ENCODE peak calls at places on chromosome 11, in ten cellular contexts. One of them, this sample, is unnamed.

GRCh38 chr11:127106142-127106541 is 105.6 kb upstream of the KIRREL3 start:
- DNase-seq in head of caudate nucleus: no peak
- DNase-seq in iPS-NIHi11: peak; percentile 31
- DNase-seq in activated CD4-positive, CD25-positive, alpha-beta regulatory T cell: no peak
- DNase-seq in SJSA1: no peak
- DNase-seq in brain microvascular endothelial cell: no peak
- DNase-seq in AG04449: peak; percentile 3
- DNase-seq in RPMI8226: no peak
- DNase-seq in left ventricle myocardium superior: no peak
- DNase-seq in HAP-1: no peak
- DNase-seq in this sample: no peak

GRCh38 chr11:57735655-57736298 is 5.5 kb upstream of the SELENOH start:
- DNase-seq in iPS-NIHi11: no peak
- DNase-seq in left ventricle myocardium superior: no peak
- DNase-seq in HAP-1: no peak
- DNase-seq in head of caudate nucleus: no peak
- DNase-seq in AG04449: no peak
- DNase-seq in brain microvascular endothelial cell: no peak
- DNase-seq in activated CD4-positive, CD25-positive, alpha-beta regulatory T cell: no peak
- DNase-seq in RPMI8226: no peak
- DNase-seq in SJSA1: no peak
- DNase-seq in this sample: no peak

GRCh38 chr11:74162688-74163467 is 7.9 kb downstream of the C2CD3 start:
- DNase-seq in HAP-1: no peak
- DNase-seq in SJSA1: no peak
- DNase-seq in activated CD4-positive, CD25-positive, alpha-beta regulatory T cell: no peak
- DNase-seq in AG04449: no peak
- DNase-seq in head of caudate nucleus: no peak
- DNase-seq in iPS-NIHi11: no peak
- DNase-seq in RPMI8226: no peak
- DNase-seq in brain microvascular endothelial cell: no peak
- DNase-seq in left ventricle myocardium superior: no peak
- DNase-seq in this sample: no peak

GRCh38 chr11:123590296-123590912 is 64.0 kb downstream of the SCN3B start:
- DNase-seq in SJSA1: peak; percentile 51
- DNase-seq in RPMI8226: no peak
- DNase-seq in activated CD4-positive, CD25-positive, alpha-beta regulatory T cell: no peak
- DNase-seq in AG04449: no peak
- DNase-seq in HAP-1: no peak
- DNase-seq in iPS-NIHi11: no peak
- DNase-seq in left ventricle myocardium superior: peak; percentile 38
- DNase-seq in brain microvascular endothelial cell: peak; percentile 20
- DNase-seq in head of caudate nucleus: no peak
- DNase-seq in this sample: no peak

GRCh38 chr11:29333993-29334780 is 682.6 kb downstream of the KCNA4 start:
- DNase-seq in RPMI8226: peak; percentile 7
- DNase-seq in AG04449: no peak
- DNase-seq in left ventricle myocardium superior: no peak
- DNase-seq in activated CD4-positive, CD25-positive, alpha-beta regulatory T cell: no peak
- DNase-seq in iPS-NIHi11: peak; percentile 52
- DNase-seq in SJSA1: peak; percentile 50
- DNase-seq in brain microvascular endothelial cell: peak; percentile 65
- DNase-seq in HAP-1: no peak
- DNase-seq in head of caudate nucleus: no peak
- DNase-seq in this sample: no peak

GRCh38 chr11:68136866-68137265 is 15.7 kb upstream of the CHKA start:
- DNase-seq in SJSA1: no peak
- DNase-seq in RPMI8226: no peak
- DNase-seq in HAP-1: no peak
- DNase-seq in AG04449: no peak
- DNase-seq in iPS-NIHi11: no peak
- DNase-seq in brain microvascular endothelial cell: no peak
- DNase-seq in head of caudate nucleus: no peak
- DNase-seq in activated CD4-positive, CD25-positive, alpha-beta regulatory T cell: no peak
- DNase-seq in left ventricle myocardium superior: no peak
- DNase-seq in this sample: no peak

GRCh38 chr11:10325398-10326079 is 20.7 kb downstream of the ADM start:
- DNase-seq in AG04449: no peak
- DNase-seq in RPMI8226: no peak
- DNase-seq in left ventricle myocardium superior: no peak
- DNase-seq in activated CD4-positive, CD25-positive, alpha-beta regulatory T cell: no peak
- DNase-seq in brain microvascular endothelial cell: peak; percentile 89
- DNase-seq in iPS-NIHi11: no peak
- DNase-seq in HAP-1: no peak
- DNase-seq in head of caudate nucleus: no peak
- DNase-seq in SJSA1: no peak
- DNase-seq in this sample: peak; percentile 58

GRCh38 chr11:125568970-125569912 is at the start of gene EI24:
- DNase-seq in head of caudate nucleus: peak; percentile 94
- DNase-seq in SJSA1: peak; percentile 86
- DNase-seq in AG04449: peak; percentile 41
- DNase-seq in RPMI8226: peak; percentile 91
- DNase-seq in activated CD4-positive, CD25-positive, alpha-beta regulatory T cell: peak; percentile 81
- DNase-seq in brain microvascular endothelial cell: peak; percentile 86
- DNase-seq in left ventricle myocardium superior: peak; percentile 97
- DNase-seq in HAP-1: peak; percentile 96
- DNase-seq in iPS-NIHi11: peak; percentile 95
- DNase-seq in this sample: peak; percentile 80

GRCh38 chr11:69705901-69706787 is 2.3 kb upstream of the FGF19 start:
- DNase-seq in brain microvascular endothelial cell: no peak
- DNase-seq in SJSA1: peak; percentile 57
- DNase-seq in head of caudate nucleus: no peak
- DNase-seq in AG04449: no peak
- DNase-seq in left ventricle myocardium superior: no peak
- DNase-seq in RPMI8226: peak; percentile 60
- DNase-seq in iPS-NIHi11: no peak
- DNase-seq in HAP-1: no peak
- DNase-seq in activated CD4-positive, CD25-positive, alpha-beta regulatory T cell: no peak
- DNase-seq in this sample: no peak

GRCh38 chr11:62464655-62465054 is 45.8 kb downstream of the SCGB1A1 start:
- DNase-seq in SJSA1: no peak
- DNase-seq in brain microvascular endothelial cell: no peak
- DNase-seq in RPMI8226: no peak
- DNase-seq in activated CD4-positive, CD25-positive, alpha-beta regulatory T cell: no peak
- DNase-seq in HAP-1: no peak
- DNase-seq in iPS-NIHi11: no peak
- DNase-seq in head of caudate nucleus: no peak
- DNase-seq in left ventricle myocardium superior: no peak
- DNase-seq in AG04449: no peak
- DNase-seq in this sample: no peak

GRCh38 chr11:112693781-112694180 is 267.4 kb upstream of the NCAM1 start:
- DNase-seq in activated CD4-positive, CD25-positive, alpha-beta regulatory T cell: no peak
- DNase-seq in HAP-1: no peak
- DNase-seq in head of caudate nucleus: no peak
- DNase-seq in AG04449: no peak
- DNase-seq in brain microvascular endothelial cell: no peak
- DNase-seq in left ventricle myocardium superior: no peak
- DNase-seq in SJSA1: no peak
- DNase-seq in iPS-NIHi11: no peak
- DNase-seq in RPMI8226: peak; percentile 88
- DNase-seq in this sample: no peak

GRCh38 chr11:72208281-72208680 is 8.3 kb upstream of the FOLR2 start:
- DNase-seq in left ventricle myocardium superior: no peak
- DNase-seq in activated CD4-positive, CD25-positive, alpha-beta regulatory T cell: no peak
- DNase-seq in head of caudate nucleus: no peak
- DNase-seq in iPS-NIHi11: no peak
- DNase-seq in brain microvascular endothelial cell: no peak
- DNase-seq in HAP-1: no peak
- DNase-seq in AG04449: no peak
- DNase-seq in SJSA1: no peak
- DNase-seq in RPMI8226: no peak
- DNase-seq in this sample: no peak

GRCh38 chr11:91947215-91947614 is 277.4 kb upstream of the FAT3 start:
- DNase-seq in SJSA1: no peak
- DNase-seq in HAP-1: no peak
- DNase-seq in left ventricle myocardium superior: no peak
- DNase-seq in brain microvascular endothelial cell: peak; percentile 3
- DNase-seq in head of caudate nucleus: no peak
- DNase-seq in activated CD4-positive, CD25-positive, alpha-beta regulatory T cell: no peak
- DNase-seq in RPMI8226: no peak
- DNase-seq in iPS-NIHi11: no peak
- DNase-seq in AG04449: peak; percentile 1
- DNase-seq in this sample: no peak

GRCh38 chr11:9799901-9800300 is 136.0 kb downstream of the SWAP70 start:
- DNase-seq in iPS-NIHi11: no peak
- DNase-seq in AG04449: no peak
- DNase-seq in head of caudate nucleus: no peak
- DNase-seq in HAP-1: peak; percentile 37
- DNase-seq in SJSA1: no peak
- DNase-seq in brain microvascular endothelial cell: no peak
- DNase-seq in RPMI8226: no peak
- DNase-seq in activated CD4-positive, CD25-positive, alpha-beta regulatory T cell: no peak
- DNase-seq in left ventricle myocardium superior: no peak
- DNase-seq in this sample: no peak

GRCh38 chr11:45751430-45751829 is 53.5 kb upstream of the SLC35C1 start:
- DNase-seq in brain microvascular endothelial cell: no peak
- DNase-seq in SJSA1: no peak
- DNase-seq in AG04449: no peak
- DNase-seq in activated CD4-positive, CD25-positive, alpha-beta regulatory T cell: no peak
- DNase-seq in RPMI8226: no peak
- DNase-seq in iPS-NIHi11: peak; percentile 71
- DNase-seq in head of caudate nucleus: no peak
- DNase-seq in HAP-1: peak; percentile 44
- DNase-seq in left ventricle myocardium superior: no peak
- DNase-seq in this sample: no peak

GRCh38 chr11:1757861-1758610 is 5.7 kb downstream of the CTSD start:
- DNase-seq in AG04449: no peak
- DNase-seq in left ventricle myocardium superior: no peak
- DNase-seq in RPMI8226: no peak
- DNase-seq in iPS-NIHi11: no peak
- DNase-seq in SJSA1: no peak
- DNase-seq in brain microvascular endothelial cell: no peak
- DNase-seq in HAP-1: no peak
- DNase-seq in activated CD4-positive, CD25-positive, alpha-beta regulatory T cell: peak; percentile 57
- DNase-seq in head of caudate nucleus: no peak
- DNase-seq in this sample: no peak

GRCh38 chr11:65803797-65804492 is 17.1 kb downstream of the OVOL1 start:
- DNase-seq in HAP-1: no peak
- DNase-seq in SJSA1: no peak
- DNase-seq in head of caudate nucleus: no peak
- DNase-seq in left ventricle myocardium superior: no peak
- DNase-seq in iPS-NIHi11: no peak
- DNase-seq in activated CD4-positive, CD25-positive, alpha-beta regulatory T cell: no peak
- DNase-seq in brain microvascular endothelial cell: no peak
- DNase-seq in AG04449: no peak
- DNase-seq in RPMI8226: no peak
- DNase-seq in this sample: no peak

GRCh38 chr11:783581-784015 is 6.3 kb downstream of the CEND1 start:
- DNase-seq in activated CD4-positive, CD25-positive, alpha-beta regulatory T cell: no peak
- DNase-seq in RPMI8226: no peak
- DNase-seq in head of caudate nucleus: peak; percentile 88
- DNase-seq in AG04449: peak; percentile 69
- DNase-seq in SJSA1: no peak
- DNase-seq in HAP-1: peak; percentile 60
- DNase-seq in left ventricle myocardium superior: peak; percentile 84
- DNase-seq in brain microvascular endothelial cell: peak; percentile 62
- DNase-seq in iPS-NIHi11: peak; percentile 87
- DNase-seq in this sample: peak; percentile 91

GRCh38 chr11:125166903-125167291 is 2.3 kb downstream of the PKNOX2 start:
- DNase-seq in SJSA1: no peak
- DNase-seq in AG04449: no peak
- DNase-seq in HAP-1: peak; percentile 29
- DNase-seq in head of caudate nucleus: no peak
- DNase-seq in RPMI8226: no peak
- DNase-seq in brain microvascular endothelial cell: no peak
- DNase-seq in left ventricle myocardium superior: no peak
- DNase-seq in iPS-NIHi11: no peak
- DNase-seq in activated CD4-positive, CD25-positive, alpha-beta regulatory T cell: no peak
- DNase-seq in this sample: no peak

GRCh38 chr11:1573847-1574255 is 1.8 kb upstream of the DUSP8 start:
- DNase-seq in brain microvascular endothelial cell: no peak
- DNase-seq in head of caudate nucleus: no peak
- DNase-seq in activated CD4-positive, CD25-positive, alpha-beta regulatory T cell: no peak
- DNase-seq in left ventricle myocardium superior: peak; percentile 45
- DNase-seq in SJSA1: no peak
- DNase-seq in RPMI8226: peak; percentile 44
- DNase-seq in AG04449: no peak
- DNase-seq in iPS-NIHi11: no peak
- DNase-seq in HAP-1: peak; percentile 34
- DNase-seq in this sample: no peak

GRCh38 chr11:28526406-28526751 is 418.2 kb downstream of the METTL15 start:
- DNase-seq in SJSA1: no peak
- DNase-seq in left ventricle myocardium superior: no peak
- DNase-seq in activated CD4-positive, CD25-positive, alpha-beta regulatory T cell: no peak
- DNase-seq in brain microvascular endothelial cell: no peak
- DNase-seq in HAP-1: no peak
- DNase-seq in head of caudate nucleus: no peak
- DNase-seq in AG04449: no peak
- DNase-seq in RPMI8226: no peak
- DNase-seq in iPS-NIHi11: no peak
- DNase-seq in this sample: no peak

GRCh38 chr11:38345286-38345685 is 1747.2 kb upstream of the RAG2 start:
- DNase-seq in SJSA1: no peak
- DNase-seq in RPMI8226: no peak
- DNase-seq in activated CD4-positive, CD25-positive, alpha-beta regulatory T cell: no peak
- DNase-seq in iPS-NIHi11: no peak
- DNase-seq in left ventricle myocardium superior: no peak
- DNase-seq in head of caudate nucleus: no peak
- DNase-seq in brain microvascular endothelial cell: peak; percentile 16
- DNase-seq in HAP-1: no peak
- DNase-seq in AG04449: peak; percentile 3
- DNase-seq in this sample: no peak

GRCh38 chr11:76169473-76169881 is 36.8 kb downstream of the WNT11 start:
- DNase-seq in SJSA1: no peak
- DNase-seq in HAP-1: no peak
- DNase-seq in activated CD4-positive, CD25-positive, alpha-beta regulatory T cell: no peak
- DNase-seq in iPS-NIHi11: no peak
- DNase-seq in head of caudate nucleus: peak; percentile 37
- DNase-seq in RPMI8226: no peak
- DNase-seq in brain microvascular endothelial cell: no peak
- DNase-seq in AG04449: no peak
- DNase-seq in left ventricle myocardium superior: no peak
- DNase-seq in this sample: no peak

GRCh38 chr11:113730887-113731726 is 25.0 kb upstream of the TMPRSS5 start:
- DNase-seq in RPMI8226: peak; percentile 28
- DNase-seq in head of caudate nucleus: peak; percentile 67
- DNase-seq in iPS-NIHi11: peak; percentile 38
- DNase-seq in brain microvascular endothelial cell: peak; percentile 67
- DNase-seq in HAP-1: peak; percentile 25
- DNase-seq in AG04449: peak; percentile 24
- DNase-seq in activated CD4-positive, CD25-positive, alpha-beta regulatory T cell: no peak
- DNase-seq in SJSA1: peak; percentile 44
- DNase-seq in left ventricle myocardium superior: no peak
- DNase-seq in this sample: peak; percentile 19

GRCh38 chr11:29712616-29713015 is 304.2 kb downstream of the KCNA4 start:
- DNase-seq in HAP-1: no peak
- DNase-seq in SJSA1: no peak
- DNase-seq in left ventricle myocardium superior: no peak
- DNase-seq in activated CD4-positive, CD25-positive, alpha-beta regulatory T cell: no peak
- DNase-seq in head of caudate nucleus: no peak
- DNase-seq in RPMI8226: no peak
- DNase-seq in iPS-NIHi11: no peak
- DNase-seq in AG04449: no peak
- DNase-seq in brain microvascular endothelial cell: no peak
- DNase-seq in this sample: no peak

GRCh38 chr11:61967924-61968757 is 707 bp upstream of the FTH1 start:
- DNase-seq in RPMI8226: peak; percentile 80
- DNase-seq in HAP-1: peak; percentile 55
- DNase-seq in activated CD4-positive, CD25-positive, alpha-beta regulatory T cell: no peak
- DNase-seq in head of caudate nucleus: peak; percentile 77
- DNase-seq in iPS-NIHi11: no peak
- DNase-seq in left ventricle myocardium superior: peak; percentile 70
- DNase-seq in SJSA1: peak; percentile 77
- DNase-seq in AG04449: no peak
- DNase-seq in brain microvascular endothelial cell: no peak
- DNase-seq in this sample: no peak

GRCh38 chr11:13680501-13681264 is 12.2 kb downstream of the FAR1 start:
- DNase-seq in brain microvascular endothelial cell: no peak
- DNase-seq in iPS-NIHi11: no peak
- DNase-seq in activated CD4-positive, CD25-positive, alpha-beta regulatory T cell: no peak
- DNase-seq in RPMI8226: no peak
- DNase-seq in head of caudate nucleus: no peak
- DNase-seq in left ventricle myocardium superior: no peak
- DNase-seq in HAP-1: no peak
- DNase-seq in AG04449: no peak
- DNase-seq in SJSA1: no peak
- DNase-seq in this sample: no peak

GRCh38 chr11:11916981-11917399 is 75.2 kb downstream of the USP47 start:
- DNase-seq in head of caudate nucleus: no peak
- DNase-seq in AG04449: peak; percentile 68
- DNase-seq in RPMI8226: no peak
- DNase-seq in brain microvascular endothelial cell: peak; percentile 81
- DNase-seq in HAP-1: no peak
- DNase-seq in SJSA1: no peak
- DNase-seq in left ventricle myocardium superior: no peak
- DNase-seq in activated CD4-positive, CD25-positive, alpha-beta regulatory T cell: no peak
- DNase-seq in iPS-NIHi11: no peak
- DNase-seq in this sample: peak; percentile 30